ENCODE peak calls at places on chromosomes 4 and X, in six cellular contexts. A is HFFc6; G is CD8-positive, alpha-beta T cell; R is H7; J is Right ventricle myocardium superior; O is GM12892. M is an unnamed sample.

GRCh38 chr4:101730291-101731117 is 60.0 kb upstream of the BANK1 start:
- DNase-seq in A (peak), G (peak), R (peak), J (peak), O (peak), M (peak)

GRCh38 chrX:39258331-39258730 is 457.1 kb downstream of the MID1IP1 start:
- DNase-seq in A (no peak), G (no peak), R (peak), J (no peak), O (no peak), M (no peak)

GRCh38 chrX:8755813-8756212 is 23.9 kb upstream of the ANOS1 start:
- DNase-seq in A (no peak), G (no peak), R (no peak), J (no peak), O (no peak), M (no peak)

GRCh38 chrX:40262641-40263560 is 165.1 kb upstream of the BCOR start:
- DNase-seq in A (peak), G (no peak), R (peak), J (no peak), O (no peak), M (no peak)

GRCh38 chr4:81207793-81208192 is 7.2 kb downstream of the PRKG2 start:
- DNase-seq in A (peak), G (no peak), R (no peak), J (no peak), O (no peak), M (no peak)

GRCh38 chrX:67563469-67564448 is 19.9 kb downstream of the AR start:
- DNase-seq in A (no peak), G (no peak), R (no peak), J (no peak), O (no peak), M (no peak)

GRCh38 chrX:23779025-23779424 is 3.9 kb upstream of the SAT1 start:
- DNase-seq in A (peak), G (no peak), R (no peak), J (no peak), O (no peak), M (no peak)

GRCh38 chrX:17022205-17022604 is 75.7 kb downstream of the REPS2 start:
- DNase-seq in A (peak), G (no peak), R (no peak), J (no peak), O (no peak), M (no peak)

GRCh38 chr4:19776929-19777328 is 474.8 kb upstream of the SLIT2 start:
- DNase-seq in A (no peak), G (no peak), R (no peak), J (no peak), O (no peak), M (no peak)

GRCh38 chrX:118974088-118974907 is at the start of gene LONRF3:
- DNase-seq in A (peak), G (peak), R (peak), J (peak), O (no peak), M (peak)

GRCh38 chrX:101262590-101262989 is 28.5 kb downstream of the TAF7L start:
- DNase-seq in A (no peak), G (no peak), R (no peak), J (no peak), O (no peak), M (no peak)

GRCh38 chr4:70559216-70559830 is 32.7 kb upstream of the AMBN start:
- DNase-seq in A (peak), G (peak), R (peak), J (no peak), O (peak), M (peak)

GRCh38 chr4:66639361-66639760 is 905.9 kb downstream of the CENPC start:
- DNase-seq in A (no peak), G (no peak), R (no peak), J (no peak), O (no peak), M (no peak)

GRCh38 chrX:140141444-140142029 is 176.2 kb upstream of the CXorf66 start:
- DNase-seq in A (peak), G (no peak), R (peak), J (no peak), O (no peak), M (peak)

GRCh38 chr4:337932-338758 is 531 bp downstream of the ZNF141 start:
- DNase-seq in A (peak), G (peak), R (peak), J (peak), O (no peak), M (no peak)

GRCh38 chr4:105714932-105715331 is 6.3 kb downstream of the GSTCD start:
- DNase-seq in A (no peak), G (no peak), R (no peak), J (no peak), O (no peak), M (no peak)

GRCh38 chrX:117892469-117892868 is 224.1 kb downstream of the KLHL13 start:
- DNase-seq in A (no peak), G (no peak), R (no peak), J (no peak), O (no peak), M (no peak)

GRCh38 chr4:98838977-98839618 is 89.8 kb downstream of the EIF4E start:
- DNase-seq in A (no peak), G (no peak), R (no peak), J (no peak), O (no peak), M (peak)

GRCh38 chr4:16608611-16609125 is 289.8 kb downstream of the LDB2 start:
- DNase-seq in A (no peak), G (no peak), R (no peak), J (no peak), O (no peak), M (no peak)

GRCh38 chr4:70619288-70619687 is 9.3 kb upstream of the ENAM start:
- DNase-seq in A (no peak), G (no peak), R (no peak), J (no peak), O (no peak), M (no peak)

GRCh38 chrX:41875142-41875541 is 48.2 kb downstream of the CASK start:
- DNase-seq in A (no peak), G (no peak), R (no peak), J (no peak), O (no peak), M (no peak)

GRCh38 chr4:151690164-151690856 is 70.5 kb downstream of the GATB start:
- DNase-seq in A (peak), G (no peak), R (no peak), J (no peak), O (no peak), M (no peak)

GRCh38 chr4:114151-114550 is 10.2 kb upstream of the ZNF718 start:
- DNase-seq in A (no peak), G (no peak), R (no peak), J (no peak), O (no peak), M (no peak)

GRCh38 chr4:165600959-165601674 is 222.3 kb downstream of the CPE start:
- DNase-seq in A (no peak), G (no peak), R (no peak), J (no peak), O (no peak), M (no peak)

GRCh38 chr4:82429728-82430192 is 502 bp downstream of the HNRNPDL start:
- DNase-seq in A (peak), G (peak), R (no peak), J (no peak), O (no peak), M (no peak)

GRCh38 chrX:110108381-110108796 is 105.5 kb downstream of the TMEM164 start:
- DNase-seq in A (no peak), G (no peak), R (no peak), J (no peak), O (no peak), M (peak)

GRCh38 chr4:73045894-73046293 is 23.6 kb downstream of the COX18 start:
- DNase-seq in A (no peak), G (no peak), R (no peak), J (no peak), O (no peak), M (no peak)

GRCh38 chr4:137124278-137124932 is 407.9 kb downstream of the PCDH18 start:
- DNase-seq in A (peak), G (no peak), R (peak), J (no peak), O (no peak), M (peak)